ENCODE peak calls at places on chromosomes 13 and 19, in seven cellular contexts. X, Q, E, D, L, R and W are unnamed samples.

GRCh38 chr13:26021516-26021915 is 30.3 kb downstream of the SHISA2 start:
- DNase-seq in X (no peak), Q (no peak), E (no peak), D (no peak), L (no peak), R (no peak), W (no peak)

GRCh38 chr13:46386426-46386995 is 541 bp downstream of the RUBCNL start:
- DNase-seq in X (peak; percentile 38), Q (no peak), E (no peak), D (no peak), L (no peak), R (no peak), W (no peak)

GRCh38 chr13:93309886-93310520 is 83.4 kb downstream of the GPC6 start:
- DNase-seq in X (peak; percentile 27), Q (no peak), E (no peak), D (no peak), L (peak; percentile 51), R (no peak), W (peak; percentile 90)

GRCh38 chr13:79593611-79594275 is 112.8 kb downstream of the NDFIP2 start:
- DNase-seq in X (no peak), Q (no peak), E (no peak), D (no peak), L (peak; percentile 11), R (no peak), W (peak; percentile 81)

GRCh38 chr19:49407079-49407478 is 16.2 kb downstream of the PTH2 start:
- DNase-seq in X (no peak), Q (no peak), E (no peak), D (no peak), L (no peak), R (no peak), W (no peak)

GRCh38 chr19:10104665-10105221 is 1.4 kb upstream of the PPAN start:
- DNase-seq in X (no peak), Q (no peak), E (no peak), D (no peak), L (no peak), R (no peak), W (no peak)

GRCh38 chr13:63731896-63732295 is 2316.2 kb upstream of the PCDH20 start:
- DNase-seq in X (no peak), Q (no peak), E (no peak), D (no peak), L (no peak), R (peak; percentile 39), W (no peak)

GRCh38 chr19:42242071-42242511 is 311 bp downstream of the GSK3A start:
- DNase-seq in X (no peak), Q (no peak), E (no peak), D (no peak), L (no peak), R (no peak), W (no peak)

GRCh38 chr19:46299695-46300094 is 2.9 kb downstream of the HIF3A start:
- DNase-seq in X (no peak), Q (no peak), E (no peak), D (no peak), L (no peak), R (no peak), W (no peak)

GRCh38 chr19:50546527-50547221 is 21.6 kb downstream of the LRRC4B start:
- DNase-seq in X (no peak), Q (no peak), E (no peak), D (no peak), L (no peak), R (no peak), W (no peak)

GRCh38 chr13:106415427-106415826 is 120.0 kb downstream of the EFNB2 start:
- DNase-seq in X (no peak), Q (no peak), E (no peak), D (no peak), L (peak; percentile 11), R (no peak), W (no peak)
- TF ChIP-seq CTCF in X (no peak), Q (no peak), E (no peak), D (no peak), L (no peak), R (no peak), W (no peak)

GRCh38 chr13:51981355-51981754 is 29.9 kb downstream of the ATP7B start:
- DNase-seq in X (peak; percentile 56), Q (no peak), E (no peak), D (no peak), L (no peak), R (no peak), W (peak; percentile 73)
- H3K27me3 ChIP-seq in X (no peaks in the 10 kb centered on the region), Q (no peaks in the 10 kb centered on the region), E (no peaks in the 10 kb centered on the region), D (no peaks in the 10 kb centered on the region), L (peaks cover 3% of the 10 kb centered on the region), R (no peaks in the 10 kb centered on the region), W (no peaks in the 10 kb centered on the region)

GRCh38 chr13:110493613-110494012 is 67.9 kb downstream of the RAB20 start:
- DNase-seq in X (no peak), Q (no peak), E (no peak), D (no peak), L (no peak), R (no peak), W (no peak)

GRCh38 chr13:110492299-110493160 is 69.0 kb downstream of the RAB20 start:
- DNase-seq in X (no peak), Q (no peak), E (no peak), D (no peak), L (no peak), R (no peak), W (no peak)

GRCh38 chr13:110493161-110493593 is 68.3 kb downstream of the RAB20 start:
- DNase-seq in X (no peak), Q (no peak), E (no peak), D (no peak), L (no peak), R (no peak), W (no peak)

GRCh38 chr13:110490009-110490770 is 71.3 kb downstream of the RAB20 start:
- DNase-seq in X (no peak), Q (no peak), E (no peak), D (no peak), L (no peak), R (peak; percentile 71), W (no peak)

DNA sequence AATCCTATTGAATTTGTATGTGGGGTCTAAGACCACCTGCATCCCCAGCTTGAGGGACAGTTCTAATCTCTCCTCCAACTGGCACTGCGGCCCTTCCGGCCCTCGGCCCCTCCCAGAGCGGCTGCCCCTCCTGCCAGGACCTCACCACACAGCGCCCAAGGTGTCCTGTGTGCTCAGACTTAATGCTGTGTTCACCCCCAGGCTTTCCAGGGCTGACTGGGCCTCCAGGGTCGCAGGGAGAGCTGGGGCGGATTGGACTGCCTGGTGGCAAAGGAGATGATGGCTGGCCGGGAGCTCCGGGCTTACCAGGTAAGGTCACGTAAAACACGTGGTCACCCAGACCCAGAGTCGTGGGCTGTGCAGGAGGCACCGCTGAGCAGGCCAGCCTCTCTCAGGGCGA is 69.7 kb downstream of the RAB20 start:
- DNase-seq in X (no peak), Q (no peak), E (no peak), D (no peak), L (no peak), R (no peak), W (no peak)
- H3K36me3 ChIP-seq in X (peaks cover 34% of the 10 kb centered on the region), Q (peaks cover 62% of the 10 kb centered on the region), E (peaks cover 82% of the 10 kb centered on the region), D (peaks cover 97% of the 10 kb centered on the region), L (peaks cover 84% of the 10 kb centered on the region), R (peaks cover 55% of the 10 kb centered on the region), W (peaks cover 94% of the 10 kb centered on the region)

DNA sequence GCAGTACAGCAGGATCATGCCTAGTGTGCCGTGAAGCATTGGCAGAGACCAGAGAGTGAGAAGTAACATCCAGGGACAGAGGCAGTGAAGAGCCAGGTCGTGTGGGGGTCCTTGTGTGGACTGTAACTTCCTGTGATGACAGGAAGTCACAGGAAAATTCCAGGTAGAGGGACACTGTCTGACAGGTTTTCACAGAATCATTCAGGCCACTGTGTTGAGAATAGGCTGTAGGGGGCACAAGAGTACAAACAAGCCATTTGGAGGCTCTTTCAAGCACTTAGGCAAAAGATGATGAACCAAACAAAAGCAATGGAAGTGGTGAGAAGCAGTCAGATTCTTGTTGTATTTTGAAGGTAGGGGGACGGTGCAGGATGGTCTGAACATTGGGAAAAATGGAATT is 46.4 kb downstream of the N4BP2L1 start:
- DNase-seq in X (peak; percentile 49), Q (no peak), E (no peak), D (peak; percentile 30), L (peak; percentile 37), R (no peak), W (peak; percentile 14)
- TF ChIP-seq CTCF in X (peak; percentile 78), Q (peak; percentile 56), E (peak; percentile 30), D (peak; percentile 72), L (peak; percentile 56), R (no peak), W (peak; percentile 69)